ENCODE peak calls at places on chromosomes 5 and 9, in four cellular contexts. H is IMR-90, Z is adrenal gland, C is body of pancreas. V is an unnamed sample.

GRCh38 chr9:37549527-37549926 is 26.7 kb downstream of the FBXO10 start:
- DNase-seq in H (peak; percentile 40), Z (no peak), C (no peak), V (no peak)

GRCh38 chr9:22029231-22029630 is 20.1 kb upstream of the CDKN2B start:
- DNase-seq in H (no peak), Z (no peak), C (no peak), V (no peak)

GRCh38 chr9:129263836-129264235 is 85.8 kb upstream of the IER5L start:
- DNase-seq in H (no peak), Z (no peak), C (no peak), V (no peak)

GRCh38 chr9:99150456-99151171 is 45.7 kb downstream of the TGFBR1 start:
- DNase-seq in H (no peak), Z (no peak), C (no peak), V (no peak)

GRCh38 chr9:18397076-18397475 is 76.9 kb upstream of the ADAMTSL1 start:
- DNase-seq in H (no peak), Z (no peak), C (no peak), V (no peak)

GRCh38 chr5:163696270-163696887 is 191.0 kb downstream of the MAT2B start:
- DNase-seq in H (peak; percentile 89), Z (peak; percentile 66), C (peak; percentile 30), V (no peak)

GRCh38 chr9:113997610-113998009 is 80.5 kb downstream of the AMBP start:
- DNase-seq in H (no peak), Z (peak; percentile 49), C (no peak), V (peak; percentile 8)

GRCh38 chr5:169431386-169431785 is 130.4 kb upstream of the SLIT3 start:
- DNase-seq in H (no peak), Z (no peak), C (no peak), V (no peak)

GRCh38 chr5:7419367-7419766 is 23.4 kb downstream of the ADCY2 start:
- DNase-seq in H (no peak), Z (no peak), C (no peak), V (no peak)

GRCh38 chr5:148482697-148483462 is 99.1 kb downstream of the FBXO38 start:
- DNase-seq in H (peak; percentile 34), Z (peak; percentile 66), C (peak; percentile 67), V (no peak)

GRCh38 chr5:6803981-6804550 is 90.8 kb downstream of the TENT4A start:
- DNase-seq in H (no peak), Z (no peak), C (no peak), V (no peak)

GRCh38 chr5:93735378-93735777 is 6.0 kb downstream of the POU5F2 start:
- DNase-seq in H (peak; percentile 59), Z (no peak), C (no peak), V (no peak)

GRCh38 chr9:134693011-134693410 is 51.4 kb downstream of the COL5A1 start:
- DNase-seq in H (no peak), Z (no peak), C (no peak), V (no peak)

GRCh38 chr5:78541058-78541624 is 107.4 kb downstream of the LHFPL2 start:
- DNase-seq in H (no peak), Z (peak; percentile 56), C (no peak), V (no peak)

GRCh38 chr5:115624994-115625393 is 842 bp downstream of the TMED7 start:
- DNase-seq in H (no peak), Z (no peak), C (no peak), V (no peak)

GRCh38 chr9:124708633-124709032 is 62.5 kb downstream of the NR6A1 start:
- DNase-seq in H (peak; percentile 85), Z (no peak), C (no peak), V (no peak)

GRCh38 chr5:122064992-122065391 is 13.1 kb downstream of the LOX start:
- DNase-seq in H (no peak), Z (no peak), C (no peak), V (no peak)

GRCh38 chr9:98861881-98862501 is 54.5 kb downstream of the GALNT12 start:
- DNase-seq in H (peak; percentile 83), Z (peak; percentile 67), C (peak; percentile 24), V (peak; percentile 70)

GRCh38 chr9:127448112-127448805 is 2.9 kb downstream of the RPL12 start:
- DNase-seq in H (no peak), Z (no peak), C (no peak), V (no peak)
- TF ChIP-seq POLR2A in H (no peak), Z (no peak), C (no peak), V (no peak)

GRCh38 chr9:112547712-112548440 is 61.2 kb downstream of the KIAA1958 start:
- DNase-seq in H (no peak), Z (no peak), C (peak; percentile 57), V (no peak)
- H3K27ac ChIP-seq in H (no peak overlapping the region), Z (peak overlapping the region; percentile 19), C (no peak overlapping the region), V (no peak overlapping the region)

GRCh38 chr9:136662326-136662655 is 425 bp upstream of the EGFL7 start:
- DNase-seq in H (no peak), Z (no peak), C (no peak), V (no peak)
- H3K4me3 ChIP-seq in H (no peak overlapping the region), Z (no peak overlapping the region), C (no peak overlapping the region), V (peak overlapping the region; percentile 1)

GRCh38 chr5:157109744-157110143 is 900 bp upstream of the HAVCR2 start:
- DNase-seq in H (no peak), Z (no peak), C (no peak), V (no peak)
- TF ChIP-seq POLR2A in H (no peak), Z (no peak), C (no peak), V (no peak)

DNA sequence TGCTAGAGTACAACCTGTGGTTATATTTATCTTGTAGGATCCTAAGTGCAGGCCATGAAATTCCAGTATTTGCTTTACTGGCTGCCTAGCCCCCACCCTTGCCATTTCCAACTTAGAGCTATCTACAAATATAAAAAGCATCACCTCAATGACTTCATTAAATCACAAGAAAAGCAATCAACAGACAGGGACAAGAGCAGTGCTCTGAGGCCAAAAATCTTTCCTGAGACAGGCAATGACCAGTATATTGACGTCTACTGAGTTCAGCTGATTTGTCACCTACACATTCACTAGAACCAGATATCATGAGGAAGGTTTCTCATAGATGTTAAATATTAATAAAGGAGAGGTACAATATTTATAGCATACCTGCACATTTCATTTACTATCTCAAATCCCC is 38.4 kb upstream of the CTNNAL1 start:
- DNase-seq in H (no peak), Z (no peak), C (no peak), V (no peak)
- H3K27ac ChIP-seq in H (no peak overlapping the region), Z (no peak overlapping the region), C (no peak overlapping the region), V (no peak overlapping the region)

DNA sequence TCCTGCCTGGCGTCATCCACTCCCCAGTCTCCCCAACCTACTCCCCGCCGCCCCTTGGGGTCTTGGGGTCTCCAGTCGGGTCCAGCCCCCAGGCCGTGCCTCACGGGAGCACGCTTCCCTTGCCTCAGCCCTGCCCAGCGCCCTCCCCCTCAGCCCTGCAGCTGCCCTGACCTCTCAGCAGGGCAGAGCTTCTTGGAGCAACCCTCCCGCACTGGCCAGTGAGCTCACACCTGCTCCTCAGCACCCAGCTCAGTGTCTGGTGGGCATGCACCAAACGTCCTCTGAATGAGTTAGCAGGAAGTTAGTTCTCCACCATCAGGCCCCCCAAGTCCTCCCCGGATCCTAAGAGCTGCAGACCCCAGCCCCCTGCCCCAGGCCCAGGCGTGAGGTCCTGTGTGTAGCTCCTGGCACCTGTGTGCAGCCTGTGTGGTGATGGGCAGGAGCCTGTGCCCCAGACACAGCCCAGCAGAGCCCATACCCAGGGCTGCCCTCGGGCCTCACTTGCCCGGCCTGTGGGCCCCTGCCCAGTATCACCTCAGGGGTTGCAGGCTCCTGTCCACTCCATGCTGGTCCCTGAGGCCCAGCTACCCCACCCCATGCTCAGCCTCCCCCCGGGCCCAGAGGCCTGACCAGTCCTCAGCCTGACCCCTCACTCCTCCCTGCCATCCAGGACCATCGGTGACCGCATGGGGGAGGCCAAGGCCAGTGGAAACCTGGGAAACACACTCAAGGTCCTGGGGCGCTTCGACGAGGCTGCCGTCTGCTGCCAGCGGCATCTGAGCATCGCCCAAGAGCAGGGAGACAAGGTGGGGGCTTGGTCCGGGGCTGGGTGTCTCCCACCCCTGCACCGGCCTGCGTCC is 8.2 kb downstream of the GPSM1 start:
- DNase-seq in H (no peak), Z (no peak), C (no peak), V (no peak)
- H3K4me3 ChIP-seq in H (no peak overlapping the region), Z (no peak overlapping the region), C (no peak overlapping the region), V (no peak overlapping the region)

DNA sequence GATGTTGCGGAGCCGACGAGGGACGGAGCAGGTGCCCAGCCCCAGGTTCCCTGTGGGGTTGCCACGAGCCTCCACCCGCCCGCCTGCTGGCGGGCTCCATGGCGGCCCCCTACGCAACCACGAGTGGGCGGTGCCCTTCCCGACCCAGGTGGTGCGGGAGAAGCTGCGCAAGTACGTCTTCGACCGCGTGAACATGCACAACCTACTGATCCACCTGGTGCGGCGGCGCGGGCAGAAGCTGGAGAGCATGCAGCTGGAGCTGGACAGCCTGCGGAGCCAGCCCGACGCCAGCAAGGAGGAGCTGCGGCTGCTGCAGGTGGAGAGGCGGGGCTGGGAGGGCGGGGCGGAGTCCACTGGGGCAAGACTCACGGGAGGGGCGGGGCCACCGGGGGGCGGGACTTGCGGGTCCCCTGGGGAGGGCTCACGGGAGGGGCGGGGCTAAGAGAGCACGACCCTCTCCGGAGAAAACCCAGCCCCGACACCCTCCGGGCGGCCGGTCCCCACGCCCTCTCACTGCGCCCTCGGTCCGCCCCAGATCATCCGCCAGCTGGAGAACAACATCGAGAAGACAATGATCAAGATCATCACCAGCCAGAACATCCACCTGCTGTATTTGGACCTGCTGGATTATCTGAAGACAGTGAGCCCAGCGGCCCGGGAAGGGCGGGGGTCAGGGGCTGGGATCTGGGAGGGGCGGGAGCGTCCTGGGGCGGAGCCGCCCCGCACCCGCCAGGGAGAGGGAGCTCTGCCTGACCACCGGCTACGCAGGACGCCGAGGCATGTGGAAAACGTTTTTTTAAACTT is 3.9 kb downstream of the CCDC183 start:
- DNase-seq in H (peak; percentile 24), Z (peak; percentile 94), C (peak; percentile 98), V (peak; percentile 57)
- TF ChIP-seq POLR2A in H (no peak), Z (no peak), C (peak; percentile 38), V (no peak)

GRCh38 chr5:95081500-95082355 is 203.2 kb downstream of the MCTP1 start:
- DNase-seq in H (peak; percentile 89), Z (peak; percentile 62), C (peak; percentile 20), V (no peak)

GRCh38 chr5:95076395-95077165 is 208.3 kb downstream of the MCTP1 start:
- DNase-seq in H (no peak), Z (no peak), C (no peak), V (no peak)

GRCh38 chr5:95078868-95079267 is 206.0 kb downstream of the MCTP1 start:
- DNase-seq in H (no peak), Z (no peak), C (no peak), V (no peak)

GRCh38 chr5:95080456-95080855 is 204.4 kb downstream of the MCTP1 start:
- DNase-seq in H (no peak), Z (no peak), C (no peak), V (no peak)

DNA sequence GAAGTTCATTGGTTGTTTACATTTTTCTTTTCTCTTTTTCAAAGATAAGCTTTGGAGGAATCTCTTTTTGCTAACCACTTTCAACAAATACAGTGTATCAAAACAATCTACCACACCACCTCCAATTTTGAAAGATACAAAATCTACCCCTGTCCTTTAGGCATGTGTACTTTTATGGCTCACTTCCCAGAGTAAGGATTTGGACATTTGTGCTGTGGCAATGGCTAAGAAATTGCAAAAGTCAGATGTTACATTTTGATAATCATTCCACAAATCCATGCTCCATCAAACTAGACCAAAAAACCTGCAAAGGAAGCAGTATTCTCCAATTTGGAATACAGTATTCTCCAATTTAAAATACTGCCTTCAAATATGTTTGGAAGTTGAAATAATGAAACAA is 204.9 kb downstream of the MCTP1 start:
- DNase-seq in H (no peak), Z (no peak), C (no peak), V (no peak)
- H3K27ac ChIP-seq in H (no peak overlapping the region), Z (no peak overlapping the region), C (no peak overlapping the region), V (peak overlapping the region; percentile 21)

V was measured in uterus.